ENCODE peak calls at places on chromosomes 13 and 19, in ten cellular contexts. Y, B, C, K, J, R, A, W, D and Q are unnamed samples.

GRCh38 chr13:24187185-24187584 is 26.7 kb downstream of the SPATA13 start:
- DNase-seq in Y (no peak), A (no peak), W (no peak), K (no peak), R (peak), C (no peak), J (no peak), B (no peak), D (no peak), Q (no peak)

GRCh38 chr13:26601669-26602068 is 44.2 kb downstream of the WASF3 start:
- DNase-seq in J (no peak), Y (no peak), A (peak), D (no peak), B (no peak), R (peak), W (peak), K (no peak), C (no peak), Q (no peak)

GRCh38 chr13:47120284-47120683 is 223.4 kb upstream of the HTR2A start:
- DNase-seq in R (no peak), B (no peak), W (no peak), D (no peak), A (no peak), J (no peak), K (no peak), Y (no peak), C (no peak), Q (no peak)

GRCh38 chr19:6610934-6611370 is 20.0 kb upstream of the CD70 start:
- DNase-seq in J (no peak), C (peak), B (no peak), K (no peak), D (no peak), A (peak), R (peak), Y (no peak), W (peak), Q (no peak)

GRCh38 chr19:3336680-3337523 is 29.5 kb upstream of the NFIC start:
- DNase-seq in C (peak), D (no peak), J (peak), Y (peak), R (no peak), K (peak), A (peak), W (no peak), B (peak), Q (peak)

GRCh38 chr19:36032251-36033104 is at the start of gene CLIP3:
- DNase-seq in K (peak), C (no peak), R (no peak), D (no peak), Y (peak), W (no peak), B (peak), J (peak), A (peak), Q (peak)

GRCh38 chr13:20353973-20354372 is 121.9 kb upstream of the GJB6 start:
- DNase-seq in K (no peak), J (no peak), Y (no peak), A (peak), B (no peak), C (no peak), D (no peak), W (peak), R (peak), Q (no peak)

GRCh38 chr13:36887758-36888521 is 32.1 kb downstream of the SMAD9 start:
- DNase-seq in K (no peak), W (no peak), A (no peak), C (no peak), J (no peak), Y (no peak), D (no peak), R (no peak), B (no peak), Q (no peak)

GRCh38 chr13:75345191-75345590 is 136.8 kb downstream of the TBC1D4 start:
- DNase-seq in D (no peak), Y (no peak), K (no peak), J (no peak), W (no peak), A (no peak), C (no peak), R (no peak), B (no peak), Q (no peak)

GRCh38 chr19:4393947-4394590 is 6.3 kb downstream of the SH3GL1 start:
- DNase-seq in R (no peak), J (no peak), B (no peak), C (no peak), K (no peak), Y (no peak), W (no peak), D (no peak), A (peak), Q (no peak)

GRCh38 chr13:70623260-70623659 is 515.0 kb upstream of the KLHL1 start:
- DNase-seq in Y (no peak), D (no peak), W (no peak), J (no peak), R (peak), A (peak), C (no peak), B (no peak), K (no peak), Q (no peak)

GRCh38 chr19:14528419-14529253 is 758 bp upstream of the TECR start:
- DNase-seq in B (peak), D (no peak), W (no peak), A (peak), K (no peak), C (no peak), Y (no peak), R (no peak), J (peak), Q (peak)

GRCh38 chr13:110523838-110524237 is 37.7 kb downstream of the RAB20 start:
- DNase-seq in J (no peak), K (no peak), B (no peak), C (no peak), A (no peak), Y (no peak), W (no peak), D (no peak), R (no peak), Q (no peak)

GRCh38 chr13:104460553-104460952 is 1394.3 kb upstream of the SLC10A2 start:
- DNase-seq in J (no peak), R (peak), D (no peak), Y (no peak), A (peak), C (no peak), B (no peak), W (peak), K (no peak), Q (no peak)

GRCh38 chr19:18366027-18366435 is 19.9 kb upstream of the GDF15 start:
- DNase-seq in K (no peak), Y (no peak), C (no peak), D (no peak), W (peak), R (no peak), J (no peak), B (no peak), A (no peak), Q (no peak)

GRCh38 chr13:26186141-26186870 is 35.8 kb downstream of the RNF6 start:
- DNase-seq in C (peak), J (peak), W (peak), D (peak), Y (peak), B (peak), R (peak), A (peak), K (peak), Q (peak)

GRCh38 chr19:45900661-45901431 is 1.6 kb downstream of the MYPOP start:
- DNase-seq in J (no peak), A (no peak), D (no peak), W (no peak), C (no peak), R (no peak), Y (no peak), B (no peak), K (no peak), Q (no peak)

GRCh38 chr13:71879129-71879535 is 12.1 kb upstream of the DACH1 start:
- DNase-seq in C (no peak), Y (no peak), J (no peak), R (peak), A (peak), W (peak), B (no peak), D (no peak), K (no peak), Q (no peak)

GRCh38 chr13:113495494-113496251 is 5.2 kb upstream of the DCUN1D2 start:
- DNase-seq in J (no peak), D (no peak), Y (no peak), B (no peak), R (no peak), C (no peak), A (peak), K (no peak), W (no peak), Q (no peak)

GRCh38 chr19:31167695-31168094 is 181.5 kb downstream of the TSHZ3 start:
- DNase-seq in J (no peak), W (no peak), C (peak), D (no peak), Y (no peak), B (no peak), K (no peak), A (no peak), R (no peak), Q (no peak)

GRCh38 chr13:42638101-42638500 is 64.1 kb downstream of the TNFSF11 start:
- DNase-seq in R (no peak), C (no peak), W (no peak), B (no peak), J (no peak), D (no peak), A (no peak), Y (no peak), K (no peak), Q (no peak)

GRCh38 chr13:107138987-107139386 is 571.0 kb upstream of the ARGLU1 start:
- DNase-seq in Y (no peak), W (no peak), C (no peak), A (no peak), K (no peak), J (no peak), R (no peak), D (no peak), B (no peak), Q (no peak)

GRCh38 chr13:34208326-34208725 is 390.4 kb downstream of the RFC3 start:
- DNase-seq in W (no peak), C (no peak), J (no peak), K (no peak), R (no peak), Y (no peak), B (no peak), A (no peak), D (no peak), Q (no peak)

GRCh38 chr19:18647371-18647767 is 10.5 kb downstream of the KLHL26 start:
- DNase-seq in A (no peak), K (no peak), J (no peak), R (no peak), D (no peak), B (no peak), W (no peak), C (no peak), Y (no peak), Q (no peak)

GRCh38 chr19:29431332-29431731 is 94.5 kb upstream of the VSTM2B start:
- DNase-seq in B (no peak), K (no peak), W (no peak), J (no peak), Y (no peak), D (no peak), R (no peak), A (no peak), C (no peak), Q (no peak)

GRCh38 chr13:32415019-32415418 is 12.9 kb downstream of the N4BP2L1 start:
- DNase-seq in A (no peak), B (no peak), D (no peak), R (peak), C (no peak), K (no peak), W (no peak), J (no peak), Y (no peak), Q (no peak)

GRCh38 chr13:56457535-56458200 is 683.0 kb upstream of the PRR20A start:
- DNase-seq in A (no peak), K (no peak), J (no peak), R (no peak), Y (no peak), W (no peak), B (no peak), C (no peak), D (no peak), Q (no peak)

GRCh38 chr13:105327727-105328126 is 1207.7 kb downstream of the EFNB2 start:
- DNase-seq in J (no peak), D (no peak), B (no peak), Y (no peak), C (no peak), A (peak), K (no peak), R (no peak), W (no peak), Q (no peak)

GRCh38 chr13:32124743-32125142 is 93.2 kb downstream of the FRY start:
- DNase-seq in B (no peak), Y (no peak), W (no peak), D (no peak), R (no peak), A (no peak), J (no peak), K (no peak), C (no peak), Q (no peak)